ENCODE peak calls at places on chromosomes 2 and 18, in five cellular contexts. Q is mucosa of descending colon, I is cardiac muscle cell, D is brain microvascular endothelial cell, V is astrocyte of the cerebellum. A is an unnamed sample.

GRCh38 chr18:50647237-50647636 is 87.3 kb downstream of the MAPK4 start:
- DNase-seq in Q (no peak), I (no peak), D (no peak), V (no peak), A (no peak)

GRCh38 chr2:231168460-231169139 is 29.8 kb upstream of the ARMC9 start:
- DNase-seq in Q (no peak), I (peak), D (no peak), V (no peak), A (no peak)

GRCh38 chr2:32484907-32485306 is 128.1 kb downstream of the BIRC6 start:
- DNase-seq in Q (no peak), I (peak), D (peak), V (peak), A (peak)

GRCh38 chr2:63861220-63861822 is 19.6 kb downstream of the UGP2 start:
- DNase-seq in Q (no peak), I (peak), D (peak), V (peak), A (peak)

GRCh38 chr2:80122675-80123074 is 181.9 kb downstream of the LRRTM1 start:
- DNase-seq in Q (no peak), I (no peak), D (no peak), V (no peak), A (no peak)

GRCh38 chr18:42053188-42053781 is 98.3 kb downstream of the PIK3C3 start:
- DNase-seq in Q (peak), I (peak), D (peak), V (peak), A (peak)

GRCh38 chr2:126467367-126468054 is 188.4 kb upstream of the GYPC start:
- DNase-seq in Q (no peak), I (no peak), D (no peak), V (no peak), A (no peak)

GRCh38 chr2:20516646-20517341 is 69.9 kb downstream of the RHOB start:
- DNase-seq in Q (no peak), I (peak), D (no peak), V (peak), A (peak)

GRCh38 chr18:6355789-6356589 is 58.7 kb downstream of the L3MBTL4 start:
- DNase-seq in Q (no peak), I (no peak), D (peak), V (no peak), A (peak)

GRCh38 chr2:162245737-162246136 is 2.5 kb upstream of the FAP start:
- DNase-seq in Q (no peak), I (peak), D (peak), V (no peak), A (peak)

GRCh38 chr2:149808556-149808955 is 221.0 kb upstream of the MMADHC start:
- DNase-seq in Q (no peak), I (peak), D (no peak), V (no peak), A (no peak)

GRCh38 chr18:21053127-21053526 is 58.5 kb downstream of the ROCK1 start:
- DNase-seq in Q (no peak), I (peak), D (peak), V (peak), A (peak)

GRCh38 chr2:177207101-177207500 is 5.5 kb upstream of the HNRNPA3 start:
- DNase-seq in Q (no peak), I (no peak), D (no peak), V (no peak), A (no peak)

GRCh38 chr2:152320166-152320565 is 14.8 kb upstream of the FMNL2 start:
- DNase-seq in Q (no peak), I (peak), D (peak), V (no peak), A (peak)

GRCh38 chr2:88307817-88308216 is 137.7 kb downstream of the THNSL2 start:
- DNase-seq in Q (no peak), I (no peak), D (no peak), V (no peak), A (no peak)

GRCh38 chr2:201152517-201152916 is 30.4 kb upstream of the CASP10 start:
- DNase-seq in Q (no peak), I (no peak), D (no peak), V (no peak), A (no peak)

GRCh38 chr2:191935247-191935646 is 88.4 kb upstream of the CAVIN2 start:
- DNase-seq in Q (no peak), I (no peak), D (no peak), V (no peak), A (no peak)

GRCh38 chr2:27320958-27321543 is 1.8 kb downstream of the MPV17 start:
- DNase-seq in Q (peak), I (peak), D (peak), V (peak), A (peak)

GRCh38 chr18:8116346-8117007 is 492.8 kb upstream of the RAB12 start:
- DNase-seq in Q (no peak), I (peak), D (peak), V (no peak), A (peak)

GRCh38 chr2:152171733-152172132 is 3.8 kb downstream of the STAM2 start:
- DNase-seq in Q (no peak), I (peak), D (no peak), V (no peak), A (no peak)

GRCh38 chr2:131006561-131006960 is 86.7 kb downstream of the FAM168B start:
- DNase-seq in Q (no peak), I (no peak), D (no peak), V (no peak), A (no peak)

GRCh38 chr2:163801499-163801893 is 65.7 kb upstream of the FIGN start:
- DNase-seq in Q (no peak), I (no peak), D (no peak), V (no peak), A (no peak)

GRCh38 chr2:64262068-64262467 is 117.8 kb upstream of the PELI1 start:
- DNase-seq in Q (no peak), I (no peak), D (no peak), V (no peak), A (peak)

GRCh38 chr2:85847051-85847588 is 41.7 kb downstream of the ST3GAL5 start:
- DNase-seq in Q (no peak), I (no peak), D (no peak), V (no peak), A (no peak)

GRCh38 chr18:25490316-25490715 is 138.3 kb upstream of the ZNF521 start:
- DNase-seq in Q (no peak), I (no peak), D (no peak), V (no peak), A (no peak)

GRCh38 chr2:170369894-170370293 is 191.9 kb downstream of the MYO3B start:
- DNase-seq in Q (no peak), I (peak), D (no peak), V (peak), A (peak)

GRCh38 chr18:29531746-29532145 is 1354.8 kb upstream of the CDH2 start:
- DNase-seq in Q (no peak), I (no peak), D (no peak), V (no peak), A (no peak)

GRCh38 chr2:219469186-219469724 is 29.4 kb upstream of the GMPPA start:
- DNase-seq in Q (no peak), I (peak), D (peak), V (no peak), A (peak)

GRCh38 chr2:56053679-56054078 is 130.1 kb upstream of the EFEMP1 start:
- DNase-seq in Q (no peak), I (no peak), D (no peak), V (no peak), A (no peak)

GRCh38 chr2:167550448-167550847 is 662.2 kb downstream of the XIRP2 start:
- DNase-seq in Q (no peak), I (peak), D (peak), V (peak), A (peak)

GRCh38 chr2:151627368-151627767 is 106.9 kb downstream of the NEB start:
- DNase-seq in Q (no peak), I (no peak), D (no peak), V (no peak), A (no peak)

GRCh38 chr2:66888246-66888645 is 453.3 kb downstream of the MEIS1 start:
- DNase-seq in Q (no peak), I (no peak), D (no peak), V (no peak), A (no peak)

GRCh38 chr2:222912117-222912516 is 51.3 kb downstream of the ACSL3 start:
- DNase-seq in Q (no peak), I (peak), D (no peak), V (no peak), A (no peak)

GRCh38 chr2:209208211-209208610 is 215.6 kb upstream of the MAP2 start:
- DNase-seq in Q (peak), I (no peak), D (no peak), V (no peak), A (no peak)

GRCh38 chr18:31042391-31043181 is at the start of gene DSC3:
- DNase-seq in Q (peak), I (peak), D (no peak), V (no peak), A (peak)

GRCh38 chr18:31039426-31039825 is 3.1 kb downstream of the DSC3 start:
- DNase-seq in Q (no peak), I (peak), D (no peak), V (no peak), A (no peak)

GRCh38 chr18:31040982-31041345 is 1.6 kb downstream of the DSC3 start:
- DNase-seq in Q (no peak), I (peak), D (no peak), V (no peak), A (no peak)

GRCh38 chr18:31042068-31042390 is 513 bp downstream of the DSC3 start:
- DNase-seq in Q (no peak), I (no peak), D (no peak), V (no peak), A (no peak)

DNA sequence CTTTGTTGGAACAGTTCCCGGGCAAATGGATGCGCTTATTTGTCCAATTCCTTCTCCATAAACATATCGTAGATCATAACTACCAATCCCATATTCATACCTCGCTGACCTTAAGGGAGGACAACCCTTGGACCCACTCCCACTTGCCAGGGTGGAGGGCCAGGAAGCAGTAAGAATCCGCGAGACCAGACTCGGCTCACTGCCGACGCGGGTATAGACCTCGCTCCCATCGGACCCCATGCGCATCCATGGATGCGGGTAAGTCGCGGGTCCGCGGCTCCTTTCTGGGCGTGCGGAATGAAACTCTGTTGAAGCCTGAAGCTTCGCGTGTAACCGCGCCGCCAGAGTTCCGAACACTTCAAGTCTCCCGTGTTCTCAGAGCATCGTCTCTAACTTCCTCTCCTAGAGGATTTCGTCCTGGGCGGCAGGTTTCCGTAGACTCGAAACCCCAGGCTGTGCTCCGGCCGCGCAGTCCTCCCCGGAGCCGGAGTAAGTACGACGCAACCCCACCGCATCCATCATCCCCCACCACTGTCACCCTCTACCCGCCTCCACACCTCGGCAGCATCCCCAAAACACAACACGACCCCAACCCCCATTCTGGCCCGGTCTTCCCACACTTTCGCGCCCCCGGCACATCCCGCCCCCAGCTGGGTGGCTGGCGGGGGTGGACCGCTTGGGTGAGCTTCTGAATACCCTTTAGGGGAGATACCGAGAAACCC is 1.0 kb downstream of the DSC3 start:
- DNase-seq in Q (peak), I (peak), D (no peak), V (no peak), A (peak)
- H3K4me3 ChIP-seq in Q (no peak), I (peak), D (peak), V (peak), A (peak)

GRCh38 chr2:54040250-54040649 is 69.5 kb upstream of the PSME4 start:
- DNase-seq in Q (no peak), I (no peak), D (no peak), V (no peak), A (no peak)

GRCh38 chr2:54042341-54042740 is 71.5 kb upstream of the PSME4 start:
- DNase-seq in Q (no peak), I (no peak), D (no peak), V (no peak), A (no peak)

GRCh38 chr2:54040685-54041084 is 69.9 kb upstream of the PSME4 start:
- DNase-seq in Q (no peak), I (no peak), D (no peak), V (no peak), A (no peak)

GRCh38 chr2:54041135-54041534 is 70.3 kb upstream of the PSME4 start:
- DNase-seq in Q (no peak), I (no peak), D (no peak), V (no peak), A (no peak)

GRCh38 chr2:54038835-54039234 is 68.0 kb upstream of the PSME4 start:
- DNase-seq in Q (no peak), I (no peak), D (no peak), V (no peak), A (no peak)
- TF ChIP-seq CTCF in Q (no peak), I (no peak), D (no peak), V (no peak), A (no peak)

DNA sequence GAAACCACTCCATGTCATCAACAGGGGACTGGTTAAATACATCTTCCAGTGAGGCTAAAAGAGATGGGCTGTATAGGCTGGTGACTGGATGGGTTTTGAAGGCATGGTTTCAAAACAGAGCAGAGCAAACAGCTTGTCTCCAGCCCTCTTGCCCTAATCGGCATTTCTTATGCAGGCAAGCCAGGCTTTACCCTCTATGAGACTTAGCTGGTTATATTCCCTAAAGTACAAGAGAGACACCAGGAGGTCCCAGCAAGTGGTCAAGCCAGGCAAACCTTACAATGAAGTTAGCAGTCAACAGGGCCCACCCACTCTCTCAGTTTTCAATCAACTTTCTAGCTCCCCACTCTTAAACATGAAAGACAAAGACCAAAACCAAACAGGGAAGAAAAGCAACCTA is 19.0 kb downstream of the OSBPL1A start:
- DNase-seq in Q (no peak), I (no peak), D (no peak), V (no peak), A (no peak)
- H3K4me3 ChIP-seq in Q (no peak), I (no peak), D (no peak), V (no peak), A (no peak)

DNA sequence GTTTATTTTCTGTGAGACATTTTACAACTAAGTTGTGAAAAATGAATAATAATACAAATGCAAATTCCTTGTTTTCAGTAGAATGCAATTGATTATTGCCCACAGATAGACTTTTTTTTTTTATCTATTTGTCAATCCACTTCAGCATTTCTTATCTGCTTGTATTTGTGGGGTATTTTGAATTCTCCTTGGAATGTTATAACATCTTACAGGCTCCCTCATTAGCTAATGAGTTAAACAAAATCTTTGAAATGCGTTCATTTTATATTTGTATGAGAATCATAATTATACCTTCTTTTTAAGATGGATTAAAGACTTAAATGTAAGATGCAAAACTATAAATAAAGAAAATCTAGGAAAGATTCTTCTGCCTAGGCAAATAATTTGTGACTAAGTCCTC is 114.2 kb downstream of the CALCRL start:
- DNase-seq in Q (no peak), I (no peak), D (no peak), V (no peak), A (no peak)
- TF ChIP-seq CTCF in Q (no peak), I (no peak), D (no peak), V (no peak), A (no peak)

GRCh38 chr2:134220525-134220924 is 33.3 kb upstream of the MGAT5 start:
- DNase-seq in Q (no peak), I (no peak), D (no peak), V (no peak), A (no peak)

GRCh38 chr2:134217924-134218323 is 35.9 kb upstream of the MGAT5 start:
- DNase-seq in Q (no peak), I (peak), D (no peak), V (no peak), A (no peak)

GRCh38 chr2:134217316-134217715 is 36.6 kb upstream of the MGAT5 start:
- DNase-seq in Q (no peak), I (no peak), D (no peak), V (no peak), A (no peak)

GRCh38 chr2:134218928-134219707 is 34.8 kb upstream of the MGAT5 start:
- DNase-seq in Q (peak), I (no peak), D (no peak), V (no peak), A (no peak)

DNA sequence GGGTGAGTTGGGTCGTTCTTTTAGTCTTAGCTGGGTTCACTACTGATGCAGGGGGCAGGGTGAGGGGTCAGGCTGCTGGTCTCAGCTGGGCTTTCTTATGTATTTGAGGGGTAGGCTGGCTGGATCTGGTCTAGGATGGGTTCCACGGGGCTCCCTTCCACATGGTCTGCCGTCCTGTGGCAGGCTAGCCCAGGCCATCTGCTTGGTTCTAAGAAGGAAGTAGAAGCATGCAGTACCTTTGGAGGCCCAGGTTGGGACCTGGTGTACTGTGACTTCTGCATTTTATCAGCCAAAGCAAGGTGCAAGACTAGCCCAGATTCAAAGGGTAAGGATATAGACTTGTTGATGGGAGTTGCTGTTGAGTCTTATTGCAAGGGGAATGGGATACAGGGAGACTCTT is 35.5 kb upstream of the MGAT5 start:
- DNase-seq in Q (no peak), I (no peak), D (no peak), V (no peak), A (no peak)
- H3K4me3 ChIP-seq in Q (no peak), I (no peak), D (no peak), V (no peak), A (no peak)

GRCh38 chr2:119028327-119029174 is 86.6 kb downstream of the MARCO start:
- DNase-seq in Q (peak), I (peak), D (peak), V (no peak), A (peak)
- TF ChIP-seq CTCF in Q (no peak), I (peak), D (peak), V (peak), A (peak)

GRCh38 chr2:36172828-36173227 is 182.8 kb upstream of the CRIM1 start:
- DNase-seq in Q (no peak), I (no peak), D (no peak), V (peak), A (peak)
- H3K4me3 ChIP-seq in Q (no peak), I (no peak), D (no peak), V (no peak), A (no peak)

GRCh38 chr2:180663016-180663471 is 317.4 kb upstream of the UBE2E3 start:
- DNase-seq in Q (no peak), I (peak), D (no peak), V (no peak), A (peak)

GRCh38 chr2:180660207-180660606 is 320.2 kb upstream of the UBE2E3 start:
- DNase-seq in Q (no peak), I (no peak), D (no peak), V (no peak), A (no peak)

GRCh38 chr2:180664507-180664906 is 315.9 kb upstream of the UBE2E3 start:
- DNase-seq in Q (no peak), I (no peak), D (no peak), V (no peak), A (no peak)

GRCh38 chr2:180660881-180661280 is 319.5 kb upstream of the UBE2E3 start:
- DNase-seq in Q (no peak), I (no peak), D (no peak), V (no peak), A (no peak)

GRCh38 chr2:180662555-180662954 is 317.9 kb upstream of the UBE2E3 start:
- DNase-seq in Q (no peak), I (no peak), D (no peak), V (no peak), A (no peak)
- TF ChIP-seq CTCF in Q (no peak), I (no peak), D (no peak), V (no peak), A (no peak)